ENCODE peak calls at places on chromosomes 1 and 21, in nine cellular contexts. One of them, this sample, is unnamed.
A peak's percentile ranks its signal among the peaks of the same experiment; 100 is the strongest.

GRCh38 chr1:71231751-71232150 is 150.9 kb upstream of the ZRANB2 start:
- DNase-seq in A549: no peak
- DNase-seq in GM23338: no peak
- DNase-seq in HCT116: no peak
- DNase-seq in HepG2: no peak
- DNase-seq in K562: no peak
- DNase-seq in Panc1: no peak
- DNase-seq in GM12878: no peak
- DNase-seq in SK-N-SH: no peak
- DNase-seq in this sample: no peak

GRCh38 chr1:224894915-224895314 is 34.6 kb upstream of the DNAH14 start:
- DNase-seq in A549: peak; percentile 9
- DNase-seq in GM23338: peak; percentile 82
- DNase-seq in HCT116: peak; percentile 18
- DNase-seq in HepG2: peak; percentile 7
- DNase-seq in K562: peak; percentile 34
- DNase-seq in Panc1: no peak
- DNase-seq in GM12878: no peak
- DNase-seq in SK-N-SH: peak; percentile 6
- DNase-seq in this sample: no peak

GRCh38 chr1:58465825-58466617 is 80.5 kb downstream of the OMA1 start:
- DNase-seq in A549: no peak
- DNase-seq in GM23338: peak; percentile 7
- DNase-seq in HCT116: no peak
- DNase-seq in HepG2: no peak
- DNase-seq in K562: no peak
- DNase-seq in Panc1: no peak
- DNase-seq in GM12878: no peak
- DNase-seq in SK-N-SH: no peak
- DNase-seq in this sample: no peak

GRCh38 chr1:230321741-230322420 is 104.3 kb downstream of the PGBD5 start:
- DNase-seq in A549: no peak
- DNase-seq in GM23338: no peak
- DNase-seq in HCT116: no peak
- DNase-seq in HepG2: no peak
- DNase-seq in K562: no peak
- DNase-seq in Panc1: no peak
- DNase-seq in GM12878: no peak
- DNase-seq in SK-N-SH: no peak
- DNase-seq in this sample: no peak

GRCh38 chr1:210251680-210252490 is 19.3 kb downstream of the SERTAD4 start:
- DNase-seq in A549: no peak
- DNase-seq in GM23338: peak; percentile 64
- DNase-seq in HCT116: no peak
- DNase-seq in HepG2: no peak
- DNase-seq in K562: no peak
- DNase-seq in Panc1: no peak
- DNase-seq in GM12878: no peak
- DNase-seq in SK-N-SH: no peak
- DNase-seq in this sample: no peak

GRCh38 chr1:205073511-205073910 is 10.7 kb downstream of the TMEM81 start:
- DNase-seq in A549: no peak
- DNase-seq in GM23338: no peak
- DNase-seq in HCT116: no peak
- DNase-seq in HepG2: no peak
- DNase-seq in K562: no peak
- DNase-seq in Panc1: no peak
- DNase-seq in GM12878: no peak
- DNase-seq in SK-N-SH: no peak
- DNase-seq in this sample: no peak

GRCh38 chr1:203652718-203653461 is 26.3 kb downstream of the ATP2B4 start:
- DNase-seq in A549: no peak
- DNase-seq in GM23338: no peak
- DNase-seq in HCT116: no peak
- DNase-seq in HepG2: no peak
- DNase-seq in K562: no peak
- DNase-seq in Panc1: no peak
- DNase-seq in GM12878: peak; percentile 49
- DNase-seq in SK-N-SH: no peak
- DNase-seq in this sample: no peak

GRCh38 chr1:31760901-31761470 is 3.2 kb downstream of the ADGRB2 start:
- DNase-seq in A549: peak; percentile 65
- DNase-seq in GM23338: peak; percentile 88
- DNase-seq in HCT116: no peak
- DNase-seq in HepG2: peak; percentile 25
- DNase-seq in K562: peak; percentile 73
- DNase-seq in Panc1: no peak
- DNase-seq in GM12878: no peak
- DNase-seq in SK-N-SH: peak; percentile 80
- DNase-seq in this sample: peak; percentile 35

DNA sequence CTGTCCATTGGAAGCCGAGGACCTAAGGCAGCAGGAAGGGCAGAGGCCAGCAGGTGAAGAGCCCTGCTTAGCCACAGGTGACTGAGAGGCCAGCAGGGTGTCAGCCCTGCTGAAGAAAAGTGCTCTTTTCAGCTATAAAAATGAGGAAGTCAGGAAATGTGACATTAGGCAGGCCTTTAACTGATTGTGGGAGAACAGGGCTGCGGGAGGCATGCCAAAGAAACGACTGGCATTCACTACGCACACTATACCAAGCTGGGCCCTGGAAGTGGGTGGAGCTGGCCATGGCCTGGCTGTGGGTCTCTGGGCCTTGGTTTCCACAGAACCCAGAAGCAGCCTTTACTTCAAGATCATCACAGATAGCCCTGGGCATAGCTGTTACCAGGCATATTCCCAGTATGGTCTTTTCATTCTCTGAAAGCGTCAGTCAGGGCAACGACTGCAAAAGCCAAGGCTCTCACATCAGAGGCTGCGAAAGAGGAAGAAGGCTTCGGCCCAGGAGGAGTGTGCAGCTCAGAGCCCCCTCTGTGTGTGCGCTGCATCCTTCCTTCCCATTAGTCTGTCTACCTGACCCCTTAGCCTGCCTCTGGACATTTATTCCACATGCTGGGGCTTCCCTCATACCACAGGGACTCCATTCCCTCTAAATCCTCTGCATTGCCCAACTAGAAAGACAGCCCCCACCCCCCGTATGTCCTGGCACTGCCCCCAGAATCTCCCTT is 14.3 kb downstream of the SLC2A1 start:
- DNase-seq in A549: no peak
- DNase-seq in GM23338: no peak
- DNase-seq in HCT116: no peak
- DNase-seq in HepG2: no peak
- DNase-seq in K562: no peak
- DNase-seq in Panc1: no peak
- DNase-seq in GM12878: no peak
- DNase-seq in SK-N-SH: no peak
- DNase-seq in this sample: peak; percentile 78
- H3K27ac ChIP-seq in A549: peak overlapping the region; percentile 99
- H3K27ac ChIP-seq in GM23338: peak overlapping the region; percentile 63
- H3K27ac ChIP-seq in HCT116: peak overlapping the region; percentile 84
- H3K27ac ChIP-seq in HepG2: no peak overlapping the region
- H3K27ac ChIP-seq in K562: peak overlapping the region; percentile 56
- H3K27ac ChIP-seq in Panc1: peak overlapping the region; percentile 35
- H3K27ac ChIP-seq in GM12878: peak overlapping the region; percentile 74
- H3K27ac ChIP-seq in SK-N-SH: peak overlapping the region; percentile 64
- H3K27ac ChIP-seq in this sample: peak overlapping the region; percentile 59

GRCh38 chr1:38476784-38477175 is 382.8 kb downstream of the RRAGC start:
- DNase-seq in A549: no peak
- DNase-seq in GM23338: no peak
- DNase-seq in HCT116: no peak
- DNase-seq in HepG2: no peak
- DNase-seq in K562: no peak
- DNase-seq in Panc1: no peak
- DNase-seq in GM12878: no peak
- DNase-seq in SK-N-SH: no peak
- DNase-seq in this sample: no peak

GRCh38 chr1:38475624-38476005 is 384.0 kb downstream of the RRAGC start:
- DNase-seq in A549: no peak
- DNase-seq in GM23338: peak; percentile 41
- DNase-seq in HCT116: no peak
- DNase-seq in HepG2: no peak
- DNase-seq in K562: no peak
- DNase-seq in Panc1: no peak
- DNase-seq in GM12878: no peak
- DNase-seq in SK-N-SH: no peak
- DNase-seq in this sample: no peak

GRCh38 chr1:38474738-38475623 is 384.6 kb downstream of the RRAGC start:
- DNase-seq in A549: no peak
- DNase-seq in GM23338: peak; percentile 68
- DNase-seq in HCT116: no peak
- DNase-seq in HepG2: no peak
- DNase-seq in K562: no peak
- DNase-seq in Panc1: no peak
- DNase-seq in GM12878: peak; percentile 97
- DNase-seq in SK-N-SH: no peak
- DNase-seq in this sample: no peak

GRCh38 chr1:38477811-38478210 is 381.8 kb downstream of the RRAGC start:
- DNase-seq in A549: no peak
- DNase-seq in GM23338: no peak
- DNase-seq in HCT116: no peak
- DNase-seq in HepG2: no peak
- DNase-seq in K562: no peak
- DNase-seq in Panc1: no peak
- DNase-seq in GM12878: no peak
- DNase-seq in SK-N-SH: no peak
- DNase-seq in this sample: no peak

DNA sequence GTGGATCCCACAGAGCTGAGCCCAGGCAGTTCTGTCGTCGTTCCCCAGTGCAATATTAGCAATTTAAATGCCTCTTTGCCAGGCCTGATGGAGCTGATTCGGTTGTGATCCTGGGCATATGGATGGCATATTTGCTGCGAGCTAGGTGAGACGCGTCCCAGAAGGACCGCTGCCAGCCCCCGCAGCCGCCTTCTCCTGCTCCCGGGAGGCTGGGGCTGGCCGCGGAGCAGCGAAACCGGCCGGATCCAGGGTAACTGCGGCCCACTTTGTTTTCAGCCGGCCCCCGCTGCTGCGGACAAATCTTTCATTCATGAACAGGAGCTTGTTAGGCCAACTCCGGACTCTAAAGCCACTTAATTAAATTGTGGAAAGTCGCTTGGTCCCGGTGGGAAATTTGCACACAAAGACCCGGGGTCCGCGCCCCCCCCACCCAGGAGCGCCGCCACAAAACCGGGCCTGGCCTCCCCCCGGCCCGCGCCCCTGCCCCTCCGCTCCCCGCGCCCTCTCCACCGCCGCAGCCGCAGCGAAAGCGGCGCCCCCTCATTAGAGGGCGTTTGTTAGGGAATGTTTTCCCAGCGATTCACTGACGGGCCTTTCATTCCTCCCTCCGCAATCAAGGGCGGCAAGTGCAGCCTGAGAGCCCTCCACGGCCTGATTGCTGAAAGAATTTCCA is 383.3 kb downstream of the RRAGC start:
- DNase-seq in A549: no peak
- DNase-seq in GM23338: peak; percentile 75
- DNase-seq in HCT116: no peak
- DNase-seq in HepG2: no peak
- DNase-seq in K562: no peak
- DNase-seq in Panc1: no peak
- DNase-seq in GM12878: no peak
- DNase-seq in SK-N-SH: peak; percentile 27
- DNase-seq in this sample: no peak
- TF ChIP-seq REST in A549: no peak
- TF ChIP-seq REST in GM23338: no peak
- TF ChIP-seq REST in HCT116: no peak
- TF ChIP-seq REST in HepG2: no peak
- TF ChIP-seq REST in K562: no peak
- TF ChIP-seq REST in Panc1: no peak
- TF ChIP-seq REST in GM12878: no peak
- TF ChIP-seq REST in SK-N-SH: no peak
- TF ChIP-seq REST in this sample: no peak

GRCh38 chr1:15410223-15410883 is 665 bp downstream of the EFHD2 start:
- DNase-seq in A549: no peak
- DNase-seq in GM23338: no peak
- DNase-seq in HCT116: no peak
- DNase-seq in HepG2: no peak
- DNase-seq in K562: no peak
- DNase-seq in Panc1: no peak
- DNase-seq in GM12878: no peak
- DNase-seq in SK-N-SH: peak; percentile 72
- DNase-seq in this sample: no peak

GRCh38 chr1:15408890-15409399 is 743 bp upstream of the EFHD2 start:
- DNase-seq in A549: no peak
- DNase-seq in GM23338: no peak
- DNase-seq in HCT116: no peak
- DNase-seq in HepG2: no peak
- DNase-seq in K562: no peak
- DNase-seq in Panc1: no peak
- DNase-seq in GM12878: no peak
- DNase-seq in SK-N-SH: no peak
- DNase-seq in this sample: no peak

GRCh38 chr1:15407579-15407978 is 2.1 kb upstream of the EFHD2 start:
- DNase-seq in A549: no peak
- DNase-seq in GM23338: no peak
- DNase-seq in HCT116: no peak
- DNase-seq in HepG2: no peak
- DNase-seq in K562: no peak
- DNase-seq in Panc1: no peak
- DNase-seq in GM12878: no peak
- DNase-seq in SK-N-SH: no peak
- DNase-seq in this sample: no peak

GRCh38 chr1:15410884-15411245 is 1.2 kb downstream of the EFHD2 start:
- DNase-seq in A549: no peak
- DNase-seq in GM23338: no peak
- DNase-seq in HCT116: no peak
- DNase-seq in HepG2: no peak
- DNase-seq in K562: no peak
- DNase-seq in Panc1: no peak
- DNase-seq in GM12878: no peak
- DNase-seq in SK-N-SH: no peak
- DNase-seq in this sample: peak; percentile 39

GRCh38 chr1:15409400-15410222 is at the start of gene EFHD2:
- DNase-seq in A549: peak; percentile 79
- DNase-seq in GM23338: peak; percentile 87
- DNase-seq in HCT116: no peak
- DNase-seq in HepG2: peak; percentile 54
- DNase-seq in K562: peak; percentile 94
- DNase-seq in Panc1: no peak
- DNase-seq in GM12878: no peak
- DNase-seq in SK-N-SH: peak; percentile 96
- DNase-seq in this sample: peak; percentile 65
- H3K27ac ChIP-seq in A549: peak within 1 kb of the TSS; percentile 95
- H3K27ac ChIP-seq in GM23338: no peak within 1 kb of the TSS
- H3K27ac ChIP-seq in HCT116: peak within 1 kb of the TSS; percentile 66
- H3K27ac ChIP-seq in HepG2: no peak within 1 kb of the TSS
- H3K27ac ChIP-seq in K562: peak within 1 kb of the TSS; percentile 74
- H3K27ac ChIP-seq in Panc1: peak within 1 kb of the TSS; percentile 92
- H3K27ac ChIP-seq in GM12878: peak within 1 kb of the TSS; percentile 75
- H3K27ac ChIP-seq in SK-N-SH: peak within 1 kb of the TSS; percentile 65
- H3K27ac ChIP-seq in this sample: peak within 1 kb of the TSS; percentile 88

GRCh38 chr21:45739218-45740087 is 95.9 kb downstream of the PCBP3 start:
- DNase-seq in A549: no peak
- DNase-seq in GM23338: no peak
- DNase-seq in HCT116: no peak
- DNase-seq in HepG2: no peak
- DNase-seq in K562: no peak
- DNase-seq in Panc1: no peak
- DNase-seq in GM12878: no peak
- DNase-seq in SK-N-SH: no peak
- DNase-seq in this sample: no peak

GRCh38 chr21:45740088-45740440 is 96.5 kb downstream of the PCBP3 start:
- DNase-seq in A549: no peak
- DNase-seq in GM23338: no peak
- DNase-seq in HCT116: no peak
- DNase-seq in HepG2: no peak
- DNase-seq in K562: no peak
- DNase-seq in Panc1: no peak
- DNase-seq in GM12878: no peak
- DNase-seq in SK-N-SH: no peak
- DNase-seq in this sample: no peak

GRCh38 chr21:45740491-45741357 is 97.2 kb downstream of the PCBP3 start:
- DNase-seq in A549: no peak
- DNase-seq in GM23338: no peak
- DNase-seq in HCT116: no peak
- DNase-seq in HepG2: no peak
- DNase-seq in K562: no peak
- DNase-seq in Panc1: no peak
- DNase-seq in GM12878: no peak
- DNase-seq in SK-N-SH: no peak
- DNase-seq in this sample: no peak

GRCh38 chr21:45745256-45745655 is 101.7 kb downstream of the PCBP3 start:
- DNase-seq in A549: no peak
- DNase-seq in GM23338: no peak
- DNase-seq in HCT116: no peak
- DNase-seq in HepG2: no peak
- DNase-seq in K562: no peak
- DNase-seq in Panc1: no peak
- DNase-seq in GM12878: no peak
- DNase-seq in SK-N-SH: no peak
- DNase-seq in this sample: no peak

DNA sequence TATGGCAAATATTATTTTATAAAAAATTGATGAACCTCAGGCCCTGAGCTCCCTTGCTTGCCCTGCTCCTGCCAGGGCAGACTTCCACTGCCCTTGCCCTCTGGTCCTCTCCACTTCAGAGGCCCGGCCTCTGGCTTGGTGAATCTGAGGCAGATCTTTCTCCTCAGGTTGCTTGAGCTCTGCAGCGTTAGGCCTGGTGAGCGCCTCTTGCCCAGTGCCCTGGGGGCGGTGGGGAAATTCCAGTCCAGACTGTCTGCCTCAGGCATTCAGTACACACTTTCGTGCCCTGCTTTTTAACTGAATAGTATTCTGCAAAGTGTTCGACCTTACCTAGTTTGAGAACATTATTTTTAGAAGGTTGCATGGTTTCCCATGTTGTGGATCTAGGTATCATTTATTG is 98.2 kb downstream of the PCBP3 start:
- DNase-seq in A549: no peak
- DNase-seq in GM23338: no peak
- DNase-seq in HCT116: no peak
- DNase-seq in HepG2: no peak
- DNase-seq in K562: no peak
- DNase-seq in Panc1: no peak
- DNase-seq in GM12878: no peak
- DNase-seq in SK-N-SH: no peak
- DNase-seq in this sample: no peak
- TF ChIP-seq REST in A549: no peak
- TF ChIP-seq REST in GM23338: no peak
- TF ChIP-seq REST in HCT116: no peak
- TF ChIP-seq REST in HepG2: no peak
- TF ChIP-seq REST in K562: no peak
- TF ChIP-seq REST in Panc1: no peak
- TF ChIP-seq REST in GM12878: no peak
- TF ChIP-seq REST in SK-N-SH: no peak
- TF ChIP-seq REST in this sample: no peak

This sample was measured in HL-60.